ENCODE peak calls at places on chromosome 2, in eight cellular contexts. E, I, U, R, T, C, X and A are unnamed samples. For H3K36me3, the result is how much of the 10 kb centered on the place peaks cover.

GRCh38 chr2:29397743-29398142 is 282.5 kb downstream of the CLIP4 start:
- DNase-seq in E (no peak), T (peak), X (no peak), R (no peak), I (no peak), U (no peak), C (no peak), A (no peak)

GRCh38 chr2:205964111-205964761 is 121.7 kb downstream of the INO80D start:
- DNase-seq in C (no peak), E (no peak), T (no peak), U (no peak), R (no peak), I (no peak), X (no peak), A (no peak)

GRCh38 chr2:160952462-160952861 is 207.8 kb upstream of the TANK start:
- DNase-seq in R (no peak), X (no peak), C (no peak), E (peak), I (peak), T (no peak), U (no peak), A (no peak)

GRCh38 chr2:191170773-191171172 is 20.0 kb upstream of the STAT4 start:
- DNase-seq in R (no peak), X (peak), U (no peak), E (no peak), I (no peak), C (no peak), T (no peak), A (no peak)

GRCh38 chr2:231590614-231591013 is 2.0 kb upstream of the TEX44 start:
- DNase-seq in I (no peak), U (no peak), C (no peak), R (no peak), T (no peak), E (no peak), X (peak), A (no peak)

GRCh38 chr2:240253583-240254145 is 113.2 kb upstream of the OTOS start:
- DNase-seq in I (no peak), T (no peak), X (no peak), E (peak), U (no peak), R (no peak), C (no peak), A (no peak)

GRCh38 chr2:229342376-229342775 is 71.3 kb upstream of the PID1 start:
- DNase-seq in E (peak), X (peak), T (peak), R (no peak), C (peak), U (peak), I (peak), A (no peak)

GRCh38 chr2:202171246-202171833 is 67.1 kb downstream of the SUMO1 start:
- DNase-seq in T (no peak), C (no peak), E (no peak), R (no peak), I (no peak), U (no peak), X (no peak), A (no peak)

GRCh38 chr2:113847144-113847543 is 42.7 kb upstream of the ACTR3 start:
- DNase-seq in T (no peak), C (no peak), U (no peak), R (peak), X (no peak), I (no peak), E (no peak), A (no peak)

GRCh38 chr2:63053235-63053888 is 2.7 kb downstream of the OTX1 start:
- DNase-seq in E (no peak), T (no peak), X (no peak), U (no peak), C (no peak), I (no peak), R (no peak), A (no peak)

GRCh38 chr2:74585406-74586182 is 31.1 kb downstream of the DOK1 start:
- DNase-seq in R (no peak), X (no peak), U (peak), C (peak), T (no peak), I (peak), E (no peak), A (no peak)

GRCh38 chr2:19158211-19158610 is 200.2 kb downstream of the OSR1 start:
- DNase-seq in E (no peak), I (no peak), R (no peak), C (no peak), X (no peak), T (no peak), U (no peak), A (no peak)

GRCh38 chr2:15890936-15891905 is 49.1 kb upstream of the MYCN start:
- DNase-seq in U (no peak), X (peak), C (no peak), I (no peak), E (no peak), R (peak), T (no peak), A (no peak)

GRCh38 chr2:45177870-45178269 is 168.6 kb upstream of the SIX2 start:
- DNase-seq in R (peak), I (no peak), U (no peak), E (no peak), C (no peak), X (peak), T (no peak), A (no peak)

GRCh38 chr2:209977386-209978239 is 24.8 kb upstream of the RPE start:
- DNase-seq in C (no peak), I (no peak), U (no peak), R (no peak), X (peak), T (no peak), E (no peak), A (no peak)

GRCh38 chr2:234251326-234252271 is 201.1 kb downstream of the SPP2 start:
- DNase-seq in X (peak), C (no peak), U (no peak), E (peak), R (peak), I (no peak), T (no peak), A (no peak)

GRCh38 chr2:74618410-74619083 is 29.6 kb downstream of the M1AP start:
- DNase-seq in E (no peak), C (no peak), U (no peak), T (no peak), R (no peak), I (no peak), X (no peak), A (no peak)

GRCh38 chr2:216448829-216449228 is 36.5 kb downstream of the SMARCAL1 start:
- DNase-seq in R (no peak), U (no peak), C (no peak), T (no peak), E (no peak), X (no peak), I (no peak), A (no peak)

DNA sequence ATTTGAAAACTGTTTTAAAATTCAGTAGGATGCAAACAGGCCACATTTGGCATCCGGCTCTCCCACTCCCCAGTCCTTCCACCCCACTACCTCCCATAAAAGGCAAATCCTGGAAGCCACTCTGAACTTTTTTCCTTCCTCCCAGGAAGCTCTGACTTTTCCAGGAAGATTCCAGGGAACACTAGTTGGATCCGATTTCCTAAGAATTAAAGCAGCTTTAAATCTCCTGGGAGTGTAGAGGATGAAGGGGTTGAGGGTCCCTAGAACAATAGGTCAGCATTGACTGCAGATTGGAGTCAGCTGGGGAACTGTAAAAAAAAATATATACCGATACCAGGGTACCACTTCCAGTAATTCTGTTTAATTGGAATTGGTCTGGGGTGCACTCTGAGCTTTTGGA is 76.9 kb downstream of the CRIM1 start:
- DNase-seq in X (no peak), T (no peak), U (no peak), C (no peak), R (no peak), I (no peak), E (no peak), A (no peak)
- TF ChIP-seq CTCF in X (no peak), T (no peak), U (no peak), C (no peak), R (no peak), I (no peak), E (no peak), A (no peak)

GRCh38 chr2:224885836-224886547 is 156.3 kb downstream of the DOCK10 start:
- DNase-seq in X (peak), T (no peak), E (no peak), U (no peak), I (no peak), C (no peak), R (no peak), A (no peak)
- H3K36me3 ChIP-seq in X (under half), T (under half), E (under half), U (under half), I (under half), C (under half), R (under half), A (under half)

DNA sequence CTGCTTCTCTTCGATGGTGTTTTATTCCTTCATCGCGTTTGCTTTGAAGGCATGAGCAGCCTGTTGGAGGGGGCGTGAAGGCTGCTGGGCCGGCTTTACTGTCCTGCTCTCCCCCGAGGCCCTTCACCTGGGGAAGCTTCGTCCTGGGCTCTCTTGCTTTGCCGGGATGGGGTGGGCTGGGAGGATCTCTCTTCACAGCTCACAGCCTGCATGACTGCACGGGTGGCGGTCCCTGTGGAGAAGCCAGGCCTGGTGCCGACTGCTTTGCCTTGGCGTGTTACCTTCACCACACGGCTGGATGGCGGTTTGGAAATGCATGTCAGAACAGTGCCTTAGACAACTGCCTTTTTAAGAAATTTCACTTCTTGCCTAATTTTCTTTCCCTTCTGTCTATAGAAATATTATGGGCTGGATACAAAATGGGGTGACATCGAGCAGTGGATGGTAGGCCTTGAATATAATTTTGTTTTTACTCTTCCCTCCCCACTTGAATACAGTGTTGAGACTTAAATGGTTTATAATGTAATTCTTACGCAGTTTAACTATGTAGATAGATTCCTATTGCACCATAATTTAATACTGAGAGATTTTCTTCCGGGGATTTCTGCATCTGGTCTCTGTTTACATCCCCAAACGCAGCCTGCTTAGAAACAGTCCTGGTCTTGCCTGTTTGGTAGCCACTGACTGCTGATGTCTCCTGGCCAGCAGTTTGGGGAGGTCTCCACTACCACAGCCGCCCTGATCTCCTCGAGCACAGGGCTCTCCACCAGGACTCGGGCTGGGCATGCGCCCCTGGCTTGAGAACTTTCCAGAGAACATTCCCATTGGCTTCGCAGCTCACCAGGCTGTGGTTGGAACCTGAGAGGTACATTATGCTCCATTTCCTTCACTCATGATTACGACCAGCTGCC is 81.0 kb upstream of the RBM44 start:
- DNase-seq in R (no peak), I (no peak), E (no peak), T (no peak), C (no peak), X (no peak), U (no peak), A (no peak)
- TF ChIP-seq CTCF in R (no peak), I (no peak), E (no peak), T (no peak), C (no peak), X (no peak), U (no peak), A (no peak)

GRCh38 chr2:86073225-86073624 is 32.5 kb downstream of the POLR1A start:
- DNase-seq in R (no peak), T (no peak), E (no peak), U (no peak), I (no peak), C (no peak), X (no peak), A (no peak)

GRCh38 chr2:86072271-86072858 is 33.3 kb downstream of the POLR1A start:
- DNase-seq in X (no peak), T (peak), R (no peak), U (no peak), C (peak), I (peak), E (peak), A (peak)

GRCh38 chr2:86074811-86075210 is 30.9 kb downstream of the POLR1A start:
- DNase-seq in I (no peak), X (no peak), T (no peak), R (no peak), E (no peak), U (no peak), C (no peak), A (peak)

GRCh38 chr2:86070868-86071267 is 34.8 kb downstream of the POLR1A start:
- DNase-seq in U (no peak), C (no peak), T (no peak), I (no peak), E (no peak), R (no peak), X (no peak), A (no peak)

GRCh38 chr2:86074256-86074655 is 31.4 kb downstream of the POLR1A start:
- DNase-seq in X (no peak), C (no peak), T (no peak), U (no peak), R (no peak), I (no peak), E (no peak), A (no peak)
- H3K36me3 ChIP-seq in X (half or more), C (under half), T (under half), U (under half), R (under half), I (half or more), E (under half), A (half or more)